ENCODE peak calls at places on chromosomes 2 and 18, in four cellular contexts. I, E, R and X are unnamed samples.

GRCh38 chr2:9380702-9381628 is 42.4 kb downstream of the ITGB1BP1 start:
- DNase-seq in R (no peak), I (peak; percentile 95), E (peak; percentile 81), X (peak; percentile 95)

GRCh38 chr2:171142398-171142797 is 18.3 kb downstream of the TLK1 start:
- DNase-seq in I (no peak), E (no peak), R (no peak), X (no peak)

GRCh38 chr18:44742741-44743311 is 62.1 kb downstream of the SETBP1 start:
- DNase-seq in R (no peak), E (peak; percentile 18), I (peak; percentile 41), X (peak; percentile 87)

GRCh38 chr2:192604295-192604694 is 409.6 kb upstream of the TMEFF2 start:
- DNase-seq in E (no peak), I (peak; percentile 2), R (no peak), X (no peak)

GRCh38 chr2:36172828-36173227 is 182.8 kb upstream of the CRIM1 start:
- DNase-seq in R (no peak), I (no peak), E (no peak), X (no peak)

GRCh38 chr2:134075204-134075603 is 178.7 kb upstream of the MGAT5 start:
- DNase-seq in I (no peak), R (no peak), E (no peak), X (no peak)

GRCh38 chr2:224268441-224268840 is 133.5 kb downstream of the FAM124B start:
- DNase-seq in R (no peak), I (peak; percentile 94), E (no peak), X (peak; percentile 83)

GRCh38 chr2:55010149-55010591 is 40.1 kb downstream of the RTN4 start:
- DNase-seq in I (peak; percentile 56), R (peak; percentile 69), E (peak; percentile 11), X (peak; percentile 58)

GRCh38 chr2:18719978-18720775 is 130.8 kb upstream of the NT5C1B start:
- DNase-seq in E (peak; percentile 21), R (no peak), I (peak; percentile 80), X (peak; percentile 82)

GRCh38 chr18:28175047-28175929 is 1.6 kb downstream of the CDH2 start:
- DNase-seq in E (no peak), I (peak; percentile 58), R (no peak), X (peak; percentile 60)

GRCh38 chr18:48367557-48367956 is 41.6 kb downstream of the ZBTB7C start:
- DNase-seq in I (no peak), R (no peak), E (no peak), X (no peak)

GRCh38 chr18:58512161-58512581 is 116.7 kb downstream of the ALPK2 start:
- DNase-seq in E (no peak), I (no peak), R (no peak), X (no peak)

GRCh38 chr2:201831469-201831868 is 25.1 kb downstream of the CDK15 start:
- DNase-seq in E (peak; percentile 83), I (no peak), R (no peak), X (peak; percentile 38)

GRCh38 chr2:207012461-207012860 is 73.1 kb downstream of the CPO start:
- DNase-seq in E (no peak), R (no peak), I (peak; percentile 25), X (peak; percentile 70)

GRCh38 chr18:62436636-62437519 is 85.9 kb upstream of the ZCCHC2 start:
- DNase-seq in I (peak; percentile 92), R (no peak), E (peak; percentile 71), X (peak; percentile 80)

GRCh38 chr18:44679912-44680270 is 797 bp upstream of the SETBP1 start:
- DNase-seq in I (peak; percentile 60), R (peak; percentile 66), E (no peak), X (no peak)

GRCh38 chr2:200356794-200357472 is 50.4 kb downstream of the SPATS2L start:
- DNase-seq in E (peak; percentile 60), I (peak; percentile 81), R (no peak), X (peak; percentile 81)

GRCh38 chr2:133780099-133780996 is 212.1 kb upstream of the NCKAP5 start:
- DNase-seq in I (peak; percentile 87), E (peak; percentile 58), R (peak; percentile 58), X (peak; percentile 88)

GRCh38 chr2:7792031-7792651 is 874.9 kb downstream of the RNF144A start:
- DNase-seq in E (no peak), I (no peak), R (no peak), X (peak; percentile 13)

GRCh38 chr2:76700894-76701293 is 821.3 kb downstream of the LRRTM4 start:
- DNase-seq in R (no peak), E (no peak), I (no peak), X (no peak)

GRCh38 chr2:154623819-154624218 is 74.7 kb upstream of the KCNJ3 start:
- DNase-seq in I (peak; percentile 25), E (no peak), R (peak; percentile 69), X (peak; percentile 0)

GRCh38 chr2:36456227-36456788 is 100.7 kb downstream of the CRIM1 start:
- DNase-seq in R (no peak), I (peak; percentile 96), E (no peak), X (peak; percentile 89)

GRCh38 chr2:224165901-224166319 is 126.8 kb upstream of the SERPINE2 start:
- DNase-seq in R (no peak), I (no peak), E (no peak), X (no peak)

GRCh38 chr18:59640721-59641120 is 56.5 kb downstream of the CCBE1 start:
- DNase-seq in E (no peak), R (no peak), I (no peak), X (no peak)

GRCh38 chr2:105373895-105374401 is 24.9 kb downstream of the FHL2 start:
- DNase-seq in R (peak; percentile 78), I (no peak), E (no peak), X (no peak)

GRCh38 chr2:233414777-233415570 is 60.7 kb downstream of the DGKD start:
- DNase-seq in R (no peak), I (peak; percentile 27), E (no peak), X (peak; percentile 76)

GRCh38 chr2:3021720-3022119 is 355.9 kb downstream of the EIPR1 start:
- DNase-seq in R (no peak), I (no peak), E (no peak), X (no peak)

GRCh38 chr2:235612551-235612950 is 118.7 kb downstream of the AGAP1 start:
- DNase-seq in I (no peak), R (no peak), E (no peak), X (no peak)

GRCh38 chr2:190069936-190070696 is 7.6 kb upstream of the MSTN start:
- DNase-seq in R (peak; percentile 83), I (peak; percentile 83), E (peak; percentile 23), X (peak; percentile 73)

GRCh38 chr2:33448216-33448899 is 28.1 kb upstream of the RASGRP3 start:
- DNase-seq in R (no peak), I (peak; percentile 15), E (no peak), X (no peak)

GRCh38 chr2:204441316-204441715 is 104.0 kb upstream of the PARD3B start:
- DNase-seq in I (no peak), R (no peak), E (no peak), X (peak; percentile 58)

GRCh38 chr2:117562654-117563053 is 251.8 kb upstream of the DDX18 start:
- DNase-seq in R (no peak), E (no peak), I (no peak), X (no peak)

GRCh38 chr2:7165736-7166135 is 248.5 kb downstream of the RNF144A start:
- DNase-seq in I (no peak), R (no peak), E (no peak), X (peak; percentile 5)

GRCh38 chr18:7904529-7904928 is 337.4 kb downstream of the PTPRM start:
- DNase-seq in R (no peak), E (peak; percentile 48), I (no peak), X (peak; percentile 66)

GRCh38 chr2:196066794-196067382 is 1.7 kb downstream of the DNAH7 start:
- DNase-seq in E (no peak), R (peak; percentile 43), I (peak; percentile 48), X (peak; percentile 5)

DNA sequence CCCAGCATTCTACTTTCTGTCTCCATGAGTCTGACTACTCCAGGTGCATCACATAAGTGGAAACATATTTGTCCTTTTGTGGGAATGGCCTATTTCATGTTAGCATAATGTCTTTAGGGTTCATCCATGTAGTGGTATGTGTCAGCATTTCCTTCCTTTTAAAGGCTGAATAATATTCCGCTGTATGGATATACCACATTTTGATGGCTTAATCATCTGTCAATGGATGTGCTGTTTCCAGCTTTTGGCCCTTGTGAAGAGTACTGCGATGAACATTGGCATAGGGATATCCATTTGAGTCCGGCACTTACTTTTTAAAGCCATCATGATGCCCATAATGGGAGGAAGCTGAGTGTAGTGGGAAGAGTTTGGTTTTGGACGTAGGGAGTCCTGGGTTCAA is 6.4 kb upstream of the ITGB6 start:
- DNase-seq in I (no peak), E (no peak), R (no peak), X (no peak)
- H3K4me3 ChIP-seq in I (no peak overlapping the region), E (no peak overlapping the region), R (no peak overlapping the region), X (no peak overlapping the region)

DNA sequence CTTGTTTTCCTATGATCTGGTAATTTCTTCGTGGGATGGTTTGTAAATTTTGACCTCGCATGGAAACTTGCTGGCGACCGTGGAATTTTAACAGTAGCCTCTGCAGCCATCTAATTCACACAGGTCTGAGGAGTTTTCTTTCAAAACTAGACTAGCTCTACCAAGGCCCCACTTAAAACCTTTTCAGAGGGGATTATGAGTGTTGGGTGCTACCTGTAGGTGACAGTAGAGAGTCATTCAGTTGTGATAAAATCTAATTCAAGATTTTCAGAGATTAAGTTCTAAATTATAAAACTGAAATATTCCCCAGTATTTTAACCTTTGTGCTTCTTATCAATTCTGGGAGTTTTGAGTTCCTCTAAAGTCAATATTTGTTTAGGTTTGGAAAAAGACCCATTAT is 31.0 kb downstream of the THSD7B start:
- DNase-seq in R (no peak), I (no peak), E (no peak), X (no peak)
- TF ChIP-seq CTCF in R (peak; percentile 16), I (no peak), E (no peak), X (no peak)

GRCh38 chr2:240588006-240588655 is 1.6 kb downstream of the CAPN10 start:
- DNase-seq in R (no peak), I (no peak), E (no peak), X (no peak)
- H3K4me3 ChIP-seq in R (no peak overlapping the region), I (no peak overlapping the region), E (peak overlapping the region; percentile 97), X (peak overlapping the region; percentile 89)

GRCh38 chr2:160292225-160292624 is 92.2 kb upstream of the ITGB6 start:
- DNase-seq in R (no peak), I (peak; percentile 69), E (no peak), X (peak; percentile 50)

GRCh38 chr2:160289803-160290202 is 89.7 kb upstream of the ITGB6 start:
- DNase-seq in R (no peak), E (no peak), I (no peak), X (no peak)

GRCh38 chr2:160293401-160293911 is 93.4 kb upstream of the ITGB6 start:
- DNase-seq in I (peak; percentile 92), R (no peak), E (peak; percentile 78), X (peak; percentile 93)

GRCh38 chr2:160290590-160290989 is 90.5 kb upstream of the ITGB6 start:
- DNase-seq in E (no peak), R (no peak), I (no peak), X (no peak)

GRCh38 chr2:160291382-160291781 is 91.3 kb upstream of the ITGB6 start:
- DNase-seq in R (no peak), I (no peak), E (no peak), X (no peak)
- TF ChIP-seq CTCF in R (no peak), I (peak; percentile 19), E (no peak), X (no peak)

GRCh38 chr2:39733070-39733674 is 45.9 kb downstream of the THUMPD2 start:
- DNase-seq in I (no peak), E (peak; percentile 80), R (no peak), X (peak; percentile 53)

GRCh38 chr2:39736593-39736992 is 42.5 kb downstream of the THUMPD2 start:
- DNase-seq in I (peak; percentile 69), R (no peak), E (peak; percentile 80), X (peak; percentile 64)

GRCh38 chr2:39734451-39734850 is 44.6 kb downstream of the THUMPD2 start:
- DNase-seq in E (no peak), R (no peak), I (no peak), X (no peak)

GRCh38 chr2:39737661-39738060 is 41.4 kb downstream of the THUMPD2 start:
- DNase-seq in E (peak; percentile 64), I (peak; percentile 82), R (no peak), X (peak; percentile 39)

GRCh38 chr2:39735648-39736047 is 43.4 kb downstream of the THUMPD2 start:
- DNase-seq in R (no peak), E (no peak), I (peak; percentile 5), X (no peak)
- H3K4me3 ChIP-seq in R (no peak overlapping the region), E (no peak overlapping the region), I (no peak overlapping the region), X (no peak overlapping the region)